ENCODE peak calls at places on chromosomes 12 and 14, in ten cellular contexts. H, D, T, L, G, U, S, K, M and Y are unnamed samples.

GRCh38 chr12:32454075-32454474 is 54.7 kb downstream of the FGD4 start:
- DNase-seq in T (no peak), H (peak), K (peak), L (peak), D (peak), M (peak), G (no peak), U (no peak), S (no peak), Y (peak)

GRCh38 chr12:29782821-29783772 is 645 bp downstream of the TMTC1 start:
- DNase-seq in G (peak), M (no peak), H (peak), K (peak), T (no peak), U (peak), S (no peak), L (peak), D (no peak), Y (peak)

GRCh38 chr12:3022961-3023360 is 54.2 kb upstream of the TSPAN9 start:
- DNase-seq in M (no peak), S (no peak), H (no peak), L (no peak), T (no peak), U (no peak), D (no peak), G (no peak), K (no peak), Y (no peak)

GRCh38 chr14:94305620-94306019 is 12.6 kb upstream of the SERPINA10 start:
- DNase-seq in L (no peak), H (no peak), M (no peak), U (no peak), D (no peak), K (no peak), G (no peak), T (no peak), S (no peak), Y (no peak)

GRCh38 chr12:21456291-21456780 is 18.9 kb downstream of the PYROXD1 start:
- DNase-seq in D (no peak), G (no peak), L (no peak), K (no peak), S (no peak), M (no peak), T (peak), H (no peak), U (no peak), Y (no peak)

GRCh38 chr12:46473634-46474201 is 101.1 kb upstream of the SLC38A2 start:
- DNase-seq in K (peak), H (peak), G (peak), U (peak), L (peak), T (peak), M (peak), S (peak), D (peak), Y (peak)

GRCh38 chr12:13970803-13971202 is 10.6 kb downstream of the GRIN2B start:
- DNase-seq in U (no peak), G (no peak), H (no peak), T (no peak), L (no peak), S (no peak), D (no peak), M (no peak), K (no peak), Y (no peak)

GRCh38 chr12:32197421-32197820 is 90.8 kb downstream of the BICD1 start:
- DNase-seq in G (no peak), K (no peak), D (no peak), S (no peak), L (no peak), M (no peak), T (no peak), U (no peak), H (no peak), Y (peak)

GRCh38 chr12:4274396-4274959 is 916 bp downstream of the CCND2 start:
- DNase-seq in T (peak), M (peak), H (no peak), S (peak), U (no peak), L (no peak), K (no peak), D (no peak), G (no peak), Y (no peak)

GRCh38 chr12:51381226-51382079 is 9.8 kb downstream of the GALNT6 start:
- DNase-seq in L (peak), S (no peak), T (no peak), U (no peak), M (no peak), K (peak), D (no peak), H (peak), G (no peak), Y (peak)

GRCh38 chr12:29544428-29545101 is 47.1 kb upstream of the OVCH1 start:
- DNase-seq in M (no peak), H (peak), K (no peak), T (no peak), G (no peak), D (no peak), U (no peak), L (no peak), S (peak), Y (no peak)

GRCh38 chr12:26340649-26341048 is 145.3 kb downstream of the SSPN start:
- DNase-seq in U (no peak), G (no peak), H (no peak), D (no peak), S (peak), L (no peak), K (no peak), M (no peak), T (peak), Y (no peak)

GRCh38 chr12:80041691-80042090 is 57.6 kb upstream of the OTOGL start:
- DNase-seq in G (no peak), H (peak), D (no peak), U (no peak), K (peak), S (no peak), L (peak), M (peak), T (no peak), Y (peak)

GRCh38 chr12:99232324-99232723 is 415.2 kb upstream of the GARIN6 start:
- DNase-seq in S (no peak), T (no peak), H (no peak), K (no peak), L (no peak), M (no peak), D (no peak), U (no peak), G (no peak), Y (no peak)

GRCh38 chr12:116636636-116637519 is 77.7 kb downstream of the MAP1LC3B2 start:
- DNase-seq in S (no peak), K (no peak), G (no peak), D (peak), M (no peak), L (no peak), U (no peak), H (no peak), T (no peak), Y (no peak)

GRCh38 chr12:109760930-109761630 is 47.5 kb downstream of the FAM222A start:
- DNase-seq in K (no peak), G (no peak), M (no peak), S (no peak), H (no peak), T (no peak), U (peak), D (no peak), L (no peak), Y (no peak)

GRCh38 chr14:102930138-102930752 is 7.8 kb downstream of the AMN start:
- DNase-seq in U (no peak), M (no peak), D (no peak), G (no peak), H (no peak), S (no peak), T (no peak), K (no peak), L (no peak), Y (no peak)

GRCh38 chr12:92753976-92754885 is 51.4 kb downstream of the PLEKHG7 start:
- DNase-seq in T (no peak), M (peak), H (peak), G (no peak), D (no peak), K (peak), U (no peak), L (peak), S (no peak), Y (peak)

GRCh38 chr14:59282366-59282765 is 93.9 kb downstream of the DAAM1 start:
- DNase-seq in G (no peak), H (no peak), U (no peak), S (no peak), K (peak), L (peak), D (no peak), T (peak), M (peak), Y (peak)

GRCh38 chr14:20278414-20278813 is 27.3 kb downstream of the TTC5 start:
- DNase-seq in D (no peak), M (peak), T (peak), H (peak), U (no peak), L (peak), G (no peak), S (no peak), K (peak), Y (peak)

GRCh38 chr12:105912911-105913514 is 225.7 kb downstream of the NUAK1 start:
- DNase-seq in D (no peak), T (no peak), L (peak), K (no peak), S (no peak), M (no peak), H (no peak), G (no peak), U (no peak), Y (no peak)

DNA sequence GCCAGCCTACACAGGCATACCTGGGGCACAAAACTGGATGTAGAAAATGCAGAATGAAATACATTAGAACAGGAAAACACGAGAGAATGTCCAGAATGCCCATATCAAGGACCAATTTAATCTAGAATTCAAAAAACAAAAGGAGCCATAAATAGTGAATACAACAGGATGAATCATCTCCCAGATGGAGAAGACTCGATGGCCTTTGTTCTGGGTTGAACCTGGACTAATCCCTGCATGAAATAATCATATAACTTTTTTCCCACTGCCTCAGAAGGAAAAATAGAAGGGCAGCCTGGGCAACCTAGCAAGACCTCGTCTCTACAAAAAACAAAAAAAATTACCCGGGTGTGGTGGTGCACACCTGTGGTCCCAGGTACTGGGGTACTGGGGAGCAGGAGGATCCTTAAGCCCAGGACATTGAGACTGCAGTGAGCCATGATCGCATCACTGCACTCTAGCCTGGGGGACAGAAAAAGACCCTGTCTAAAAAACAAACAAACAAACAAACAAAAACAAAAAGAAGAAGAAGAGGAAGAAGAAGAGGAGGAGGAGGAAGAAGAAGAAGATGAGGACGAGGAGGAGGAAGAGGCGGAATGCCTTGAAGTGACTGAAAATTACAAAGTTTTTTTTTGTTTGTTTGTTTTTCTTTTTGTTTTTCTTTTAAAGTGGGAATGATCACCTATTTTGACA is 30.3 kb upstream of the NRDE2 start:
- DNase-seq in K (no peak), M (no peak), G (no peak), D (no peak), U (no peak), H (no peak), L (no peak), T (no peak), S (no peak), Y (no peak)
- H3K4me3 ChIP-seq in K (no peak), M (no peak), G (no peak), D (no peak), U (no peak), H (no peak), L (no peak), T (no peak), S (no peak), Y (no peak)

DNA sequence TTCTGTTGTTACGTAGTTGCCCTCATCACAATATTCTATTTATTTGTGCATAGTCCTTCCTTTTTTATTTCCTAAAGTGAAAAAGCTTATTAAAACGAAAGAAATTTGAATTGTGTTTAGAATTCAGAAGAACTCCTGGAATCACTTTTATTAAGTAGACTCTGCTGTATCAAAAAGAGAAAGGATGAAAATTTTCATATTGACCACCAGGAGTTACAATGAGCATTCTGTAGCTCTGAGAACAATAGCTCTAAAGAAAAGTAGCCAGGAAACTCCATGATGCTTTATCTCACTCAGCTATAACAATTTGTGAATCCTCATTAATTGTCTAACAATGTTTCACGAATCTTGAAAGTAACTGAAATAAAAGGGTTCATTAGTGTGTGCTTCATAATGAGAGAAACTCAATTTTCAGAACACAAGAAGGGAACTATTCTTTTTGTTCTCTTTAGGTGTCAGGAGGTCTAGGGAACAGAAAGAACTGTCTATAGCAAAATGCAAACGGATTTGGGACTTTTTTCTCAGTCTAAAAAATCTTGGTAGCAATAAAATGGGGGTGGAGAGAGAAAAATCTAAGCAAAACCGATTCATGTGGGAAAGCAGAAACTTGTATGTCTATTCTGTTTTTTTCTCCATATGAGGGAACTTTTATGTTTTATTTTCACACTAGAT is 19.3 kb downstream of the ASCL1 start:
- DNase-seq in H (no peak), M (no peak), L (no peak), D (no peak), U (no peak), K (no peak), T (no peak), S (no peak), G (no peak), Y (no peak)
- TF ChIP-seq CTCF in H (no peak), M (no peak), L (no peak), D (no peak), U (no peak), K (no peak), T (no peak), S (no peak), G (no peak), Y (no peak)

GRCh38 chr14:104766256-104766862 is 13.4 kb downstream of the SIVA1 start:
- DNase-seq in U (no peak), M (no peak), H (no peak), K (no peak), L (no peak), G (no peak), T (no peak), S (no peak), D (no peak), Y (no peak)

GRCh38 chr14:104768437-104769323 is 15.7 kb downstream of the SIVA1 start:
- DNase-seq in G (peak), L (peak), D (peak), T (peak), M (peak), U (peak), H (peak), S (peak), K (peak), Y (peak)

GRCh38 chr14:104765517-104765916 is 12.6 kb downstream of the SIVA1 start:
- DNase-seq in K (no peak), D (no peak), G (no peak), L (no peak), H (no peak), S (no peak), U (no peak), T (no peak), M (no peak), Y (no peak)

GRCh38 chr14:104767634-104767918 is 14.6 kb downstream of the SIVA1 start:
- DNase-seq in D (no peak), T (no peak), L (no peak), M (no peak), U (no peak), H (no peak), K (no peak), S (no peak), G (no peak), Y (no peak)

DNA sequence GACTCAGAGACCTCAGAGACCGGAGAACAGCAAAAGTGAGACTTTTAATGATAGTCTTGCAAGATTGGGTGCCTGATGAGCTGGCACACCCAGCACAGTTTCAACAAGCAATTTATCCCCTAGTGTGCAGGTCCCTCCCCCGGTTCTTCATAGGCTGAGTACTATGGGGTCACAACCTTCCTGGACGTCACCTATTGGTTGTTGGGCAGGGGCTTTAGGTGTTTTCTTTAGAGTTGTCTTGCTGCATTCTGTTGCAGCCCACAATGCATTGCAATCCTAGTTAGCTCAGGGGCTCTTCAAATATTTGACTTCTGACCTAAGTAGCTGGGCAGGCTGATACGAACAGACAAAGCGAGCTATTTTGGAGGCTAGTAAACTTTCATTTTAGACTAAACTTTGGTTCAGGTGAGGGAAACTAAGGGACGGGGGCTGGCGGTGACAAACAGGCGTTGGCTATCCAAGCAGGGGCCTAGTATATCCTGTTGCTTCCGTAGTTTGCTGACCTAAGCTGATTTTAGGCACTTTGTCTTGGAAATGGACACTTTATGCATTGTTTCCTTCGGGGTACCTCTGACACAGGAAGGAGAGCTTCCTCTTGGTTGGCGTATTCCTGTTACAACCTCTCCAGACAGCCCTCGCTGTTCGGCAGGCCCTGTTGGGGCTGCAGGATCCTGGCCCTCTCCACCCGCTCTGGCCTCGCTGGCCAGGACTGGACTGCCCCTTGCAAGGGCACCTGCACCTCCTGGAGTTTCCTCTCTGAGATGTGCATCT is 14.1 kb downstream of the SIVA1 start:
- DNase-seq in U (no peak), G (no peak), D (no peak), S (no peak), H (no peak), M (no peak), K (no peak), L (no peak), T (no peak), Y (no peak)
- H3K4me3 ChIP-seq in U (no peak), G (no peak), D (no peak), S (no peak), H (no peak), M (no peak), K (no peak), L (no peak), T (no peak), Y (no peak)

GRCh38 chr12:6370576-6370935 is 4.8 kb downstream of the SCNN1A start:
- DNase-seq in D (no peak), G (no peak), K (no peak), U (no peak), L (no peak), M (no peak), T (no peak), H (no peak), S (no peak), Y (no peak)

GRCh38 chr12:6373022-6373787 is 2.2 kb downstream of the SCNN1A start:
- DNase-seq in K (no peak), G (no peak), U (no peak), H (no peak), L (no peak), M (no peak), D (no peak), T (no peak), S (no peak), Y (no peak)

GRCh38 chr12:6369916-6370575 is 5.3 kb downstream of the SCNN1A start:
- DNase-seq in D (peak), G (no peak), T (no peak), S (no peak), L (no peak), U (no peak), K (no peak), H (no peak), M (no peak), Y (peak)

GRCh38 chr12:6372403-6373003 is 2.9 kb downstream of the SCNN1A start:
- DNase-seq in U (no peak), T (no peak), K (peak), G (no peak), S (no peak), H (peak), M (peak), D (peak), L (peak), Y (peak)

GRCh38 chr12:6370994-6371754 is 4.2 kb downstream of the SCNN1A start:
- DNase-seq in M (peak), S (no peak), H (peak), T (no peak), G (no peak), U (no peak), K (no peak), L (peak), D (peak), Y (peak)
- TF ChIP-seq CTCF in M (peak), S (no peak), H (no peak), T (no peak), G (no peak), U (no peak), K (peak), L (peak), D (peak), Y (peak)

GRCh38 chr12:49707812-49708147 is 575 bp upstream of the FMNL3 start:
- DNase-seq in U (no peak), T (no peak), H (no peak), L (no peak), M (no peak), D (no peak), G (no peak), K (no peak), S (no peak), Y (no peak)
- H3K4me3 ChIP-seq in U (no peak), T (no peak), H (no peak), L (peak), M (no peak), D (no peak), G (peak), K (no peak), S (no peak), Y (peak)

GRCh38 chr14:50231475-50232275 is at the start of gene SOS2:
- DNase-seq in G (peak), D (peak), U (peak), H (peak), T (peak), K (peak), S (peak), L (peak), M (peak), Y (peak)
- TF ChIP-seq CTCF in G (no peak), D (peak), U (no peak), H (no peak), T (no peak), K (no peak), S (no peak), L (no peak), M (no peak), Y (no peak)

DNA sequence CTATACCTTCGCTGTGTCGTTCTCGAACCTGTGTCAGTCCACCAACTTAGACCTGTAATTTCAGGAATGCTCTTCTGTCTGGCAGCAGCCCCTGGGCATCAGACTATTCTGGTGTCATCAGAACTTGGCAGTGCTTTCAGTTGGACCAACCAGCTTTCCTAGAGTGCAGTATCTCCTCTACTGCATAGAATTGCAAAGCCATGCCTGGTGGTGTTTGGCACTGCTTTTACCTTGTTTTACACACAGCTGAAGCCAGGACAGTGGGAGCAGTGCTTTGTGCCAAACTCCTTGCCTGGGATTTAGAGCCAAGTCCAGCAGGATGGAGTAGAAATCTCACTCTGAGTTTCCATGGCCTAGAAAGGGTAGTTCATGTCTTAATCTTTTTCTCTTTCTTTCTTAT is 1.5 kb downstream of the FLVCR2 start:
- DNase-seq in H (no peak), T (no peak), L (no peak), S (no peak), U (no peak), D (no peak), K (peak), M (no peak), G (peak), Y (no peak)
- H3K4me3 ChIP-seq in H (no peak), T (no peak), L (peak), S (no peak), U (peak), D (peak), K (no peak), M (no peak), G (peak), Y (peak)